ENCODE peak calls at places on chromosomes 1 and 21, in six cellular contexts. B is cardiac muscle cell; J is ovary; X is CD4-positive, alpha-beta T cell; Y is thoracic aorta; G is A549. R is an unnamed sample. For H3K9me3, the result is how much of the 10 kb centered on the place peaks cover.

GRCh38 chr1:96865731-96866684 is 144.4 kb downstream of the PTBP2 start:
- DNase-seq in B (no peak), J (no peak), X (no peak), Y (no peak), G (no peak), R (no peak)

GRCh38 chr1:64539279-64539678 is 69.3 kb downstream of the CACHD1 start:
- DNase-seq in B (no peak), J (no peak), X (no peak), Y (no peak), G (no peak), R (no peak)

GRCh38 chr1:114350731-114351445 is 160.1 kb downstream of the TRIM33 start:
- DNase-seq in B (no peak), J (no peak), X (no peak), Y (no peak), G (no peak), R (no peak)

GRCh38 chr1:196148367-196148970 is 459.8 kb downstream of the KCNT2 start:
- DNase-seq in B (peak), J (no peak), X (no peak), Y (no peak), G (peak), R (no peak)

GRCh38 chr1:228979325-228979699 is 244.0 kb downstream of the RHOU start:
- DNase-seq in B (no peak), J (no peak), X (no peak), Y (no peak), G (no peak), R (no peak)

GRCh38 chr1:47262787-47263413 is 30.9 kb upstream of the TAL1 start:
- DNase-seq in B (peak), J (no peak), X (peak), Y (no peak), G (peak), R (no peak)

GRCh38 chr1:84598846-84599741 is 24.9 kb upstream of the CTBS start:
- DNase-seq in B (no peak), J (no peak), X (no peak), Y (no peak), G (no peak), R (no peak)

GRCh38 chr1:110336300-110337039 is 2.7 kb upstream of the RBM15 start:
- DNase-seq in B (peak), J (no peak), X (no peak), Y (no peak), G (no peak), R (no peak)

GRCh38 chr1:100028765-100029164 is 59.0 kb downstream of the SLC35A3 start:
- DNase-seq in B (no peak), J (no peak), X (no peak), Y (no peak), G (no peak), R (no peak)

GRCh38 chr1:243471754-243472725 is 216.2 kb downstream of the SDCCAG8 start:
- DNase-seq in B (no peak), J (no peak), X (no peak), Y (no peak), G (no peak), R (no peak)

GRCh38 chr1:23171181-23171755 is 2.6 kb upstream of the LUZP1 start:
- DNase-seq in B (no peak), J (no peak), X (no peak), Y (no peak), G (no peak), R (no peak)

GRCh38 chr21:42468511-42469131 is 27.4 kb downstream of the RSPH1 start:
- DNase-seq in B (no peak), J (no peak), X (no peak), Y (no peak), G (no peak), R (no peak)

GRCh38 chr1:7450772-7451171 is 320.3 kb upstream of the VAMP3 start:
- DNase-seq in B (no peak), J (no peak), X (no peak), Y (no peak), G (no peak), R (no peak)

GRCh38 chr1:115252585-115252984 is 85.5 kb downstream of the NGF start:
- DNase-seq in B (no peak), J (no peak), X (no peak), Y (no peak), G (no peak), R (no peak)

GRCh38 chr1:109218516-109218915 is 4.8 kb downstream of the SARS1 start:
- DNase-seq in B (no peak), J (no peak), X (no peak), Y (no peak), G (no peak), R (no peak)

GRCh38 chr1:224534731-224535130 is 81.4 kb upstream of the CNIH3 start:
- DNase-seq in B (no peak), J (no peak), X (no peak), Y (no peak), G (no peak), R (no peak)

GRCh38 chr21:42258150-42258884 is 39.4 kb downstream of the ABCG1 start:
- DNase-seq in B (peak), J (peak), X (peak), Y (no peak), G (peak), R (no peak)

GRCh38 chr1:40799351-40799867 is 15.8 kb downstream of the KCNQ4 start:
- DNase-seq in B (no peak), J (peak), X (no peak), Y (no peak), G (no peak), R (no peak)

GRCh38 chr21:41667136-41667535 is 99.7 kb downstream of the RIPK4 start:
- DNase-seq in B (no peak), J (no peak), X (no peak), Y (no peak), G (no peak), R (no peak)

GRCh38 chr1:57319165-57319564 is 104.7 kb downstream of the DAB1 start:
- DNase-seq in B (no peak), J (no peak), X (no peak), Y (no peak), G (no peak), R (no peak)

GRCh38 chr1:16165548-16165947 is 9.7 kb upstream of the EPHA2 start:
- DNase-seq in B (no peak), J (no peak), X (no peak), Y (no peak), G (no peak), R (no peak)

DNA sequence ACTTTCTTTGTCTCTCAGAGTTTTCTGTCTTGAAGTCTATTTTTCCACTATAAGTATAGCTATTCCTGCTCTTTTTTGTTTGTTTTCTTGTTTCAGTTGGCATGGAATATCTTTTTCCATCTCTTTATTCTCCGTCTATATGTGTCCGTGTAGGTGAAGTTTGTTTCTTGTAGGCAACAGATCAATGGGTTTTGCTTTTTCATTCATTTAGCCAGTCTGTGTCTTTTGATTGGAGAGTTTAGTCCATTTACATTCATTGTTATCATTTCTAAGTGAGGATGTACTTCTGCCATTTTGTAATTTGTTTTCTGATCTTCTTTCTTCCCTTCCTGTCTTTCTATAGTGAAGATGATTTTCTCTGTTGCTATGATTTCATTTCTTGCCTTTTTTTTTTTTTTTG is 132.5 kb upstream of the GPR52 start:
- DNase-seq in B (no peak), J (no peak), X (no peak), Y (no peak), G (no peak), R (no peak)
- H3K9me3 ChIP-seq in B (under half), J (under half), X (under half), Y (under half), G (under half), R (under half)

GRCh38 chr1:156228501-156228900 is 13.5 kb upstream of the BGLAP start:
- DNase-seq in B (no peak), J (no peak), X (no peak), Y (no peak), G (no peak), R (no peak)

GRCh38 chr1:156226782-156227181 is 14.0 kb downstream of the PMF1 start:
- DNase-seq in B (no peak), J (no peak), X (no peak), Y (no peak), G (no peak), R (no peak)

GRCh38 chr1:156233421-156234127 is 8.4 kb upstream of the BGLAP start:
- DNase-seq in B (no peak), J (no peak), X (no peak), Y (no peak), G (no peak), R (no peak)

GRCh38 chr1:156232222-156232621 is 9.8 kb upstream of the BGLAP start:
- DNase-seq in B (no peak), J (no peak), X (no peak), Y (no peak), G (no peak), R (no peak)

DNA sequence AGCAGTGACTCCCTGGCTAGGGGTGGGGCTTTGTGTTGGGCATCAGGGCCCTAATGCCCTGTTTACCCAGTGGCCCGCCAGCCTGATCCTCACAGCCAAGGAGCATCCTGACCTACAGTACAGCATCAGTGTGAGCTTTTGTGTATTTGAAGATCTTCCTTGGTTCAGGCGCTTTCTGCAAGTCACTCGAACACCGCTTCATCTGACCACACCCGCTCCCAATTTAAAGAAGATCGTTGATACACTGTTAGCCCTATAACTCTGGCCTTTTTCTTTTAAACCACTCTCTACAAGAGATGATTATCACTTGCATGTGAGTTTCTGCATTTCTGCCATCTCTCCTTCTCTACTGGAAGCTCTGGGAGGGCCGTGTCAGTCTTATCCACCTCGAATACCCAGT is 11.9 kb upstream of the BGLAP start:
- DNase-seq in B (no peak), J (no peak), X (no peak), Y (no peak), G (no peak), R (no peak)
- H3K9me3 ChIP-seq in B (under half), J (under half), X (under half), Y (under half), G (under half), R (under half)

GRCh38 chr1:50066806-50067205 is 41.9 kb upstream of the ELAVL4 start:
- DNase-seq in B (no peak), J (no peak), X (no peak), Y (no peak), G (no peak), R (no peak)
- H3K9me3 ChIP-seq in B (under half), J (under half), X (under half), Y (under half), G (under half), R (under half)

DNA sequence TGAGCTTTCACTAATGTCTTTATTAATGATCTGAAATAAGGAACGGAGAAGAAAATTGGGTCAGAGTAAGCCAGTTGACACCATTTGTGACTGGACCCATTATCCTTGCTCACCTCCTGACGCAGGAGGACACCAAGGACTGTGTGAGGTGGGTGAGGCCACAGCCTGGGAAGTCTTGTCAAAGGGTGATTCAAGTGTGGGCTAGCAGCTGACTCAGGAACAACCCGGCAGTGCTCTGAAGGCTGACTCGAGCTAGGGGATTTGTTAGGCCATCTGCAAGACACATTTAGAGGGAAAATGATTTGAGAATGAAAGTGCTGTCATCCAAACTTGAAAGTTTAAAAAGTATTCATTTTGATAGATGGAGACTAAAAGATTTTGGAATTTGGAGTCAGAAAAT is 21.2 kb downstream of the PRRX1 start:
- DNase-seq in B (no peak), J (no peak), X (no peak), Y (no peak), G (no peak), R (no peak)
- H3K9me3 ChIP-seq in B (under half), J (under half), X (under half), Y (under half), G (under half), R (under half)

GRCh38 chr1:152753586-152753985 is 4.2 kb upstream of the KPRP start:
- DNase-seq in B (no peak), J (no peak), X (no peak), Y (no peak), G (no peak), R (no peak)
- H3K9me3 ChIP-seq in B (under half), J (under half), X (under half), Y (under half), G (under half), R (under half)